ENCODE peak calls at places on chromosomes 6 and 20, in five cellular contexts. S, L, R, U and H are unnamed samples.

GRCh38 chr20:24870876-24871275 is 78.2 kb upstream of the CST7 start:
- DNase-seq in S (peak), L (peak), R (no peak), U (no peak), H (peak)

GRCh38 chr6:1065986-1066385 is 245.9 kb upstream of the FOXQ1 start:
- DNase-seq in S (no peak), L (no peak), R (no peak), U (no peak), H (no peak)

GRCh38 chr6:93059911-93060310 is 359.4 kb downstream of the EPHA7 start:
- DNase-seq in S (no peak), L (no peak), R (no peak), U (no peak), H (no peak)

GRCh38 chr6:42210551-42210950 is 7.1 kb downstream of the MRPS10 start:
- DNase-seq in S (no peak), L (no peak), R (no peak), U (no peak), H (no peak)

GRCh38 chr6:17902953-17903352 is 84.5 kb downstream of the KIF13A start:
- DNase-seq in S (no peak), L (no peak), R (no peak), U (no peak), H (no peak)

GRCh38 chr6:135586388-135586787 is 88.8 kb upstream of the AHI1 start:
- DNase-seq in S (no peak), L (no peak), R (no peak), U (no peak), H (no peak)

GRCh38 chr20:51388756-51389542 is 153.6 kb downstream of the NFATC2 start:
- DNase-seq in S (no peak), L (no peak), R (no peak), U (peak), H (no peak)

GRCh38 chr20:9262653-9263194 is 193.8 kb downstream of the PLCB4 start:
- DNase-seq in S (peak), L (no peak), R (no peak), U (no peak), H (no peak)

GRCh38 chr6:21522773-21523490 is 70.6 kb upstream of the SOX4 start:
- DNase-seq in S (no peak), L (no peak), R (no peak), U (no peak), H (peak)
- TF ChIP-seq CTCF in S (peak), L (peak), R (peak), U (no peak), H (no peak)

GRCh38 chr6:22343864-22344263 is 47.0 kb upstream of the PRL start:
- DNase-seq in S (no peak), L (no peak), R (no peak), U (no peak), H (no peak)
- TF ChIP-seq CTCF in S (peak), L (peak), R (peak), U (no peak), H (no peak)

DNA sequence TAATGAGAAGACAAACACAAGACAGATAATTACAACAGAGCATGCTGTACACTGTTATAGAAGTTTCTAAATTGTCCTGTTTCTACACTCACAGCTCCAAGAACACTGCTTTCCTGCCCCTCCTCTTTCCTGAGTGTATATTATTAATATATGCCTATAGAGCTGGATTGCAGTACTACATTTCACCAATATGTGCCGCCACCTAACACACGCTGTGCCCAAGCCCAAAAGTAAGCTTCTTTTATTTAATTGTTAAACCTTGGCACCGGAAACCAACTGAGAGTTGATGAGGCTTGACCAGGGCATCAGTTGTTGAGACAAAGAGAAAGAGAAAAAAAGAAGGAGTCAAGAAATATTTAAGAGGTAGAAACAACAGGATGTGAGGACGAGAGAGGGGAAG is 16.0 kb upstream of the PTPRT start:
- DNase-seq in S (no peak), L (no peak), R (no peak), U (no peak), H (no peak)
- TF ChIP-seq CTCF in S (no peak), L (peak), R (peak), U (no peak), H (no peak)

DNA sequence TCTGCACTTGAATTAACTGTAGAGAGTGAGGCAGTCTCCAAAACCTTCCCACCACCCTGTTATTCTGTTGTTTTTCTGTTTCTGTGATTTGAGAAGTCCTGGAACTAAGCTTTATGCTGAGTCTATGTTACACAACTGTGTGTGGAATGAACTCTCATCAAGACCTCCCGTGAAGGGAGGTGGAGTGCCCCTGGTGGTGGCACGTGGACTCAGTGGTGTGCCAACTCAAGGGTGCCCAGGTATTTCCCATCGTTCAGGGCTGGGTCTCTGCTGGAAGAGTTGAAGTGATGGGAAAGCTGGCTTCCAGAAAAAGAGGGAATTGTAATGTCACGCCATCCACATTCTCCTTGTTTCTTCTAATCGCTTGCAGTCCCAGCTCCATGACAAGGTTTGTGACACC is 374.2 kb downstream of the SMOC2 start:
- DNase-seq in S (no peak), L (peak), R (no peak), U (no peak), H (no peak)
- TF ChIP-seq CTCF in S (peak), L (peak), R (peak), U (no peak), H (peak)

GRCh38 chr6:6912841-6913240 is 194.9 kb upstream of the RREB1 start:
- DNase-seq in S (no peak), L (no peak), R (no peak), U (no peak), H (no peak)

GRCh38 chr6:6913346-6913745 is 194.4 kb upstream of the RREB1 start:
- DNase-seq in S (no peak), L (no peak), R (no peak), U (no peak), H (no peak)

GRCh38 chr6:6910734-6911295 is 196.9 kb upstream of the RREB1 start:
- DNase-seq in S (no peak), L (no peak), R (no peak), U (no peak), H (no peak)

GRCh38 chr6:6909111-6909510 is 198.7 kb upstream of the RREB1 start:
- DNase-seq in S (no peak), L (no peak), R (no peak), U (no peak), H (no peak)

DNA sequence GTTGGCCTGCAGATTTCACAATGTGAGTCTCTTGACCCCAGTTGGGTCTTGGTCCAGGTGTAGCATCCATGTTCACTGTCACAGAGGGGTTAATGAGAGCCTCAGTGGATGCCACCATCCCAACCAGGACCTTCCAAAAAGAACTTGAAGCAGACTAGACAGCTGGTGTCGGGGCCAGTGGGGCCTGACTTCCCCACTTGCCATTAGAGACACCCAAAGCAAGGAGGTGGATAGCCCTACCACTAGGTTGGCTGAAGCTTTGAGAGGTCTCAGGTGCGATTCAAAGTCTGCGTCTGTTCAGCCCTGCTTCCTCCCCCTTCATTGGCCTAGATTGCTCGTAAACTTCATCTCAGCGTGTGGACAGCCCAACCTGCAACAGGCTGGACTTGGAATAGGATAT is 196.4 kb upstream of the RREB1 start:
- DNase-seq in S (no peak), L (no peak), R (no peak), U (no peak), H (no peak)
- TF ChIP-seq CTCF in S (no peak), L (no peak), R (no peak), U (no peak), H (no peak)

GRCh38 chr6:170516783-170517616 is 36.1 kb downstream of the PSMB1 start:
- DNase-seq in S (peak), L (peak), R (peak), U (peak), H (peak)

GRCh38 chr6:170524188-170524535 is 28.9 kb downstream of the PSMB1 start:
- DNase-seq in S (no peak), L (no peak), R (no peak), U (peak), H (no peak)

GRCh38 chr6:170523256-170524187 is 29.6 kb downstream of the PSMB1 start:
- DNase-seq in S (no peak), L (no peak), R (no peak), U (peak), H (no peak)

GRCh38 chr6:170525795-170526194 is 27.3 kb downstream of the PSMB1 start:
- DNase-seq in S (no peak), L (no peak), R (no peak), U (no peak), H (no peak)

DNA sequence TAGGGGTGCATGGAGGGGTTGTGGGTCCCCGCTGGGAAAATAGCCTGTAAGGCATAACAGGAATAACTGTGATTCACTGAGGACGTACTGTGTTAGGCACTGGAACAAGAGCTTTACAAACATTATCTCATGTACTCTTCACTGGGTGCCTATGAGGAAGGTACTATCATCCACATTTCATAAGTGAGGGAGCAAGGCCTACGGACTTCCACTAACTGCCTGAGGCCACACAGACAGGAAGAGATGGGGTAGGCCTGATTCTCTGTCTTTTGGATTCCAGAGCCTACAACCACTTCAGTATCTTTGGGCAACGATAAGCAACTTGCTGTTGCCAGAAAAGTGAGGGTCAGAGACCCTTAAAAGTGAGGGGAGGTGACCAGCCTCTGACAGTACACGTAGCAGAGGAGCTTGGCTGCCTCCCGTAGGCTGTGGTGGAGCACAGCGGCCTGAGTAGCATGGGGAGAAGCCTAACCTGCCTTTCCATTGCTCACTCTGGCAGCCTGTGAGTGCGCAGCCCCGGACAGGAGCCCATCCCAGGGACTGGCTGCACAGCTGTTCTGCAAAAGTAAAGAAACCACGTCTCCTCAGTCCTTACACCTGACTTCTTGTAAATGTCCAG is 30.4 kb downstream of the PSMB1 start:
- DNase-seq in S (no peak), L (no peak), R (no peak), U (no peak), H (peak)
- TF ChIP-seq CTCF in S (peak), L (peak), R (peak), U (no peak), H (peak)

GRCh38 chr6:154041001-154041400 is 2.0 kb downstream of the OPRM1 start:
- DNase-seq in S (no peak), L (no peak), R (no peak), U (no peak), H (no peak)
- TF ChIP-seq CTCF in S (no peak), L (no peak), R (no peak), U (no peak), H (no peak)

GRCh38 chr6:128635219-128635618 is 114.8 kb upstream of the PTPRK start:
- DNase-seq in S (no peak), L (no peak), R (no peak), U (no peak), H (no peak)

GRCh38 chr6:128632131-128632530 is 111.7 kb upstream of the PTPRK start:
- DNase-seq in S (no peak), L (no peak), R (no peak), U (no peak), H (no peak)

GRCh38 chr6:128631031-128631430 is 110.6 kb upstream of the PTPRK start:
- DNase-seq in S (no peak), L (no peak), R (no peak), U (no peak), H (no peak)

DNA sequence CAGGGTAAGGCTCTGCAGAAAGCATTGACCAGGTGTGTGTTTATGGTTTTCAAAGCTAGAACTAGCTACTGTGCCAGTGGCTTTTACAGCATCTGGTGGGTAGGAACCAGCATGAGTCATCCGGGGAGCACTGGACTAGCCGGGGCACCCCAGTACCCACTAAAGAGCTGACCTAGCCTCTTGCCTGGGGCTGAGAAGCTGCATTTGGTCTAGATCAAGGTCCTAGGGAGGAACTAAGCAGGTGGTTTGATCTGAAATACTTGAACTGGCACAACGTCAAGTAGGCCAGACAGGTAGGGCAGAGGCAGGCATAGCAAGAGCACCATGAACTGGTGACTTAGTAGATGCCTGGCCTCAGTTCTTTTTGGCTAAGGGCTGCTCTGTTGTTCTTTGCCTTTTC is 109.8 kb upstream of the PTPRK start:
- DNase-seq in S (no peak), L (no peak), R (no peak), U (no peak), H (no peak)
- TF ChIP-seq CTCF in S (no peak), L (no peak), R (no peak), U (no peak), H (no peak)